ENCODE peak calls at places on chromosomes 1 and 21, in six cellular contexts. K is mesendoderm, X is astrocyte of the spinal cord, W is left lung, C is cardiac muscle cell, U is fibroblast of the aortic adventitia. R is an unnamed sample.

GRCh38 chr21:34820051-34820450 is 151.3 kb downstream of the CLIC6 start:
- DNase-seq in U (no peak), C (no peak), K (peak; percentile 28), W (no peak), X (no peak), R (peak; percentile 24)

GRCh38 chr1:227728059-227728891 is 6.8 kb downstream of the JMJD4 start:
- DNase-seq in W (peak; percentile 85), U (peak; percentile 29), K (peak; percentile 83), C (peak; percentile 63), X (peak; percentile 56), R (peak; percentile 68)

GRCh38 chr1:11731719-11732283 is 4.1 kb upstream of the AGTRAP start:
- DNase-seq in K (peak; percentile 62), U (peak; percentile 71), C (peak; percentile 87), X (peak; percentile 57), W (peak; percentile 64), R (no peak)

GRCh38 chr1:161335796-161336195 is 21.6 kb downstream of the SDHC start:
- DNase-seq in K (no peak), C (peak; percentile 9), W (no peak), X (peak; percentile 3), U (peak; percentile 25), R (no peak)

GRCh38 chr1:113742515-113742914 is 16.8 kb downstream of the PHTF1 start:
- DNase-seq in X (no peak), K (no peak), U (no peak), W (no peak), C (no peak), R (no peak)

GRCh38 chr1:205313681-205314308 is 7.8 kb downstream of the NUAK2 start:
- DNase-seq in U (peak; percentile 79), C (peak; percentile 81), K (peak; percentile 98), W (peak; percentile 75), X (peak; percentile 80), R (peak; percentile 100)

GRCh38 chr21:26394341-26394740 is 178.7 kb downstream of the CYYR1 start:
- DNase-seq in X (peak; percentile 10), W (no peak), C (no peak), U (no peak), K (no peak), R (no peak)

GRCh38 chr1:163315773-163316374 is 5.9 kb upstream of the NUF2 start:
- DNase-seq in X (peak; percentile 65), C (peak; percentile 74), W (no peak), U (peak; percentile 82), K (peak; percentile 22), R (peak; percentile 36)

GRCh38 chr1:55232448-55233148 is 17.4 kb upstream of the USP24 start:
- DNase-seq in C (no peak), K (peak; percentile 39), W (no peak), U (no peak), X (no peak), R (no peak)

GRCh38 chr1:177794316-177794991 is 175.4 kb downstream of the SEC16B start:
- DNase-seq in K (peak; percentile 42), W (no peak), U (no peak), C (no peak), X (no peak), R (no peak)

GRCh38 chr1:107724648-107725047 is 240.3 kb downstream of the VAV3 start:
- DNase-seq in C (no peak), W (no peak), K (no peak), X (peak; percentile 14), U (peak; percentile 18), R (no peak)

GRCh38 chr1:156126043-156126700 is 11.7 kb downstream of the LMNA start:
- DNase-seq in C (peak; percentile 98), K (peak; percentile 94), X (peak; percentile 98), U (peak; percentile 97), W (peak; percentile 92), R (peak; percentile 29)

GRCh38 chr1:156129687-156130577 is 15.4 kb downstream of the LMNA start:
- DNase-seq in W (peak; percentile 93), C (peak; percentile 98), X (peak; percentile 95), U (peak; percentile 98), K (peak; percentile 99), R (peak; percentile 92)

GRCh38 chr1:156128749-156129682 is 14.5 kb downstream of the LMNA start:
- DNase-seq in U (peak; percentile 95), C (peak; percentile 92), W (peak; percentile 60), K (no peak), X (peak; percentile 70), R (no peak)

GRCh38 chr1:156124557-156125483 is 10.3 kb downstream of the LMNA start:
- DNase-seq in W (peak; percentile 76), C (no peak), U (peak; percentile 58), K (no peak), X (no peak), R (no peak)

GRCh38 chr1:156126701-156127534 is 12.4 kb downstream of the LMNA start:
- DNase-seq in K (no peak), X (peak; percentile 90), C (peak; percentile 81), W (peak; percentile 74), U (peak; percentile 90), R (no peak)
- H3K4me3 ChIP-seq in K (no peak overlapping the region), X (peak overlapping the region; percentile 4), C (no peak overlapping the region), W (no peak overlapping the region), U (peak overlapping the region; percentile 54), R (no peak overlapping the region)

DNA sequence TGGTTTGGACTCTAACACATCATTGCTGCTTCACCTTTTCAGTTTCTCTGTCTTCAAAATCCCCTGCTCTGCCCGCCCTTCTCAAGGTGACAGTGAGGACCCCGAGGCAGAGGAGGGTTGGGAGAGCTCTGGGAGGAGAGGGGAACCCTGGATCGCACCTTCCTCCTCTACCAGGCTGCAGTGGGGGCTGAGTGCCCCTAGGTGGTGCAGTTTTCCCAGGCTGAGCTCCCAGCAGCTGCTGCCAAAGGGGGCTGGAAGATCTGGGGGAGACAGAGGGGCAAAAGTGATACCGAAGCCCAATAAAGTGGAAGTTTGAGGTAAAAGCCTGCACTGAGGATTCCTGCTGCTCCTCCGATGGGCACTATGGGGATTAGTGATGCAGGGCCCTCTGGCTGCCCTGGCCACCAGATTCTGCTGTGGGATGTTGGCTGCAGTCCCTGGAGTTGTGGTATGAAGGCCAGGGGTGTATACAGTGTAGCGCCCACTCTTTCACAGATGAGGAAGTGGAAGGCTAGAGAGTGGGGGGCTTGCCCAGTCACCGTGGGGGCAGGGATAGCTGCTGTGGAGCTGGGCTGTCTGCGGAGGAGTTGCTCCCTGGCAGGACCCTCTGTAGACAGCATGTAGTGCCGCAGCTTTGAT is 40.7 kb upstream of the SCMH1 start:
- DNase-seq in K (peak; percentile 40), U (peak; percentile 28), W (no peak), X (no peak), C (peak; percentile 41), R (peak; percentile 72)
- H3K4me3 ChIP-seq in K (no peak overlapping the region), U (no peak overlapping the region), W (no peak overlapping the region), X (no peak overlapping the region), C (no peak overlapping the region), R (no peak overlapping the region)

GRCh38 chr21:44503901-44504399 is 36.0 kb downstream of the KRTAP10-1 start:
- DNase-seq in K (no peak), X (no peak), C (no peak), W (peak; percentile 36), U (no peak), R (no peak)
- H3K4me3 ChIP-seq in K (no peak overlapping the region), X (no peak overlapping the region), C (no peak overlapping the region), W (no peak overlapping the region), U (no peak overlapping the region), R (no peak overlapping the region)

GRCh38 chr1:10415211-10415930 is 14.9 kb upstream of the CENPS start:
- DNase-seq in U (peak; percentile 86), K (peak; percentile 92), C (peak; percentile 87), W (peak; percentile 43), X (peak; percentile 50), R (no peak)
- H3K4me3 ChIP-seq in U (no peak overlapping the region), K (no peak overlapping the region), C (no peak overlapping the region), W (no peak overlapping the region), X (no peak overlapping the region), R (no peak overlapping the region)